ENCODE peak calls at places on chromosomes 11 and 22, in six cellular contexts. One of them, this sample, is unnamed.

GRCh38 chr11:61797263-61797944 is 4.7 kb downstream of the FEN1 start:
- DNase-seq in heart left ventricle: peak; percentile 78
- DNase-seq in AG10803: peak; percentile 84
- DNase-seq in activated T-cell treated with anti-CD3 and anti-CD28 coated beads, Interleukin-2, amount 50 U/mL, for 72 hours: peak; percentile 58
- DNase-seq in amniotic stem cell: peak; percentile 61
- DNase-seq in left cardiac atrium: peak; percentile 82
- DNase-seq in this sample: peak; percentile 66

GRCh38 chr22:22712092-22712658 is 67.8 kb downstream of the GGTLC2 start:
- DNase-seq in heart left ventricle: no peak
- DNase-seq in AG10803: no peak
- DNase-seq in activated T-cell treated with anti-CD3 and anti-CD28 coated beads, Interleukin-2, amount 50 U/mL, for 72 hours: no peak
- DNase-seq in amniotic stem cell: no peak
- DNase-seq in left cardiac atrium: no peak
- DNase-seq in this sample: no peak

GRCh38 chr11:33706546-33706945 is 5.9 kb upstream of the C11orf91 start:
- DNase-seq in heart left ventricle: no peak
- DNase-seq in AG10803: no peak
- DNase-seq in activated T-cell treated with anti-CD3 and anti-CD28 coated beads, Interleukin-2, amount 50 U/mL, for 72 hours: no peak
- DNase-seq in amniotic stem cell: no peak
- DNase-seq in left cardiac atrium: no peak
- DNase-seq in this sample: no peak

GRCh38 chr11:119108151-119108856 is 1.2 kb downstream of the C2CD2L start:
- DNase-seq in heart left ventricle: no peak
- DNase-seq in AG10803: peak; percentile 11
- DNase-seq in activated T-cell treated with anti-CD3 and anti-CD28 coated beads, Interleukin-2, amount 50 U/mL, for 72 hours: peak; percentile 44
- DNase-seq in amniotic stem cell: no peak
- DNase-seq in left cardiac atrium: no peak
- DNase-seq in this sample: no peak

GRCh38 chr11:12862761-12863469 is 146.2 kb upstream of the RASSF10 start:
- DNase-seq in heart left ventricle: peak; percentile 20
- DNase-seq in AG10803: peak; percentile 92
- DNase-seq in activated T-cell treated with anti-CD3 and anti-CD28 coated beads, Interleukin-2, amount 50 U/mL, for 72 hours: no peak
- DNase-seq in amniotic stem cell: no peak
- DNase-seq in left cardiac atrium: peak; percentile 49
- DNase-seq in this sample: peak; percentile 19

GRCh38 chr22:25437414-25438160 is 126.9 kb upstream of the GRK3 start:
- DNase-seq in heart left ventricle: no peak
- DNase-seq in AG10803: no peak
- DNase-seq in activated T-cell treated with anti-CD3 and anti-CD28 coated beads, Interleukin-2, amount 50 U/mL, for 72 hours: no peak
- DNase-seq in amniotic stem cell: no peak
- DNase-seq in left cardiac atrium: no peak
- DNase-seq in this sample: no peak

GRCh38 chr22:45105281-45105700 is 58.4 kb upstream of the NUP50 start:
- DNase-seq in heart left ventricle: no peak
- DNase-seq in AG10803: peak; percentile 98
- DNase-seq in activated T-cell treated with anti-CD3 and anti-CD28 coated beads, Interleukin-2, amount 50 U/mL, for 72 hours: no peak
- DNase-seq in amniotic stem cell: no peak
- DNase-seq in left cardiac atrium: no peak
- DNase-seq in this sample: no peak

GRCh38 chr11:37952035-37952434 is 1354.0 kb upstream of the RAG2 start:
- DNase-seq in heart left ventricle: no peak
- DNase-seq in AG10803: no peak
- DNase-seq in activated T-cell treated with anti-CD3 and anti-CD28 coated beads, Interleukin-2, amount 50 U/mL, for 72 hours: no peak
- DNase-seq in amniotic stem cell: no peak
- DNase-seq in left cardiac atrium: no peak
- DNase-seq in this sample: no peak

GRCh38 chr11:31805629-31806185 is 5.4 kb downstream of the PAX6 start:
- DNase-seq in heart left ventricle: no peak
- DNase-seq in AG10803: no peak
- DNase-seq in activated T-cell treated with anti-CD3 and anti-CD28 coated beads, Interleukin-2, amount 50 U/mL, for 72 hours: peak; percentile 6
- DNase-seq in amniotic stem cell: no peak
- DNase-seq in left cardiac atrium: no peak
- DNase-seq in this sample: no peak

GRCh38 chr11:1113405-1114201 is 38.9 kb downstream of the MUC2 start:
- DNase-seq in heart left ventricle: no peak
- DNase-seq in AG10803: no peak
- DNase-seq in activated T-cell treated with anti-CD3 and anti-CD28 coated beads, Interleukin-2, amount 50 U/mL, for 72 hours: no peak
- DNase-seq in amniotic stem cell: no peak
- DNase-seq in left cardiac atrium: peak; percentile 15
- DNase-seq in this sample: no peak

GRCh38 chr11:92246637-92247036 is 22.0 kb downstream of the FAT3 start:
- DNase-seq in heart left ventricle: no peak
- DNase-seq in AG10803: peak; percentile 17
- DNase-seq in activated T-cell treated with anti-CD3 and anti-CD28 coated beads, Interleukin-2, amount 50 U/mL, for 72 hours: no peak
- DNase-seq in amniotic stem cell: no peak
- DNase-seq in left cardiac atrium: no peak
- DNase-seq in this sample: no peak

GRCh38 chr11:41306435-41306834 is 153.0 kb downstream of the LRRC4C start:
- DNase-seq in heart left ventricle: no peak
- DNase-seq in AG10803: no peak
- DNase-seq in activated T-cell treated with anti-CD3 and anti-CD28 coated beads, Interleukin-2, amount 50 U/mL, for 72 hours: no peak
- DNase-seq in amniotic stem cell: no peak
- DNase-seq in left cardiac atrium: no peak
- DNase-seq in this sample: no peak

GRCh38 chr11:30585067-30585891 is 874 bp downstream of the MPPED2 start:
- DNase-seq in heart left ventricle: peak; percentile 35
- DNase-seq in AG10803: no peak
- DNase-seq in activated T-cell treated with anti-CD3 and anti-CD28 coated beads, Interleukin-2, amount 50 U/mL, for 72 hours: peak; percentile 16
- DNase-seq in amniotic stem cell: no peak
- DNase-seq in left cardiac atrium: peak; percentile 25
- DNase-seq in this sample: peak; percentile 51

GRCh38 chr11:86738615-86739014 is 61.7 kb upstream of the PRSS23 start:
- DNase-seq in heart left ventricle: no peak
- DNase-seq in AG10803: no peak
- DNase-seq in activated T-cell treated with anti-CD3 and anti-CD28 coated beads, Interleukin-2, amount 50 U/mL, for 72 hours: no peak
- DNase-seq in amniotic stem cell: no peak
- DNase-seq in left cardiac atrium: no peak
- DNase-seq in this sample: no peak

GRCh38 chr11:104852811-104853210 is 45.4 kb downstream of the CASP12 start:
- DNase-seq in heart left ventricle: no peak
- DNase-seq in AG10803: no peak
- DNase-seq in activated T-cell treated with anti-CD3 and anti-CD28 coated beads, Interleukin-2, amount 50 U/mL, for 72 hours: no peak
- DNase-seq in amniotic stem cell: no peak
- DNase-seq in left cardiac atrium: no peak
- DNase-seq in this sample: no peak

GRCh38 chr22:49748514-49748913 is 79.2 kb downstream of the BRD1 start:
- DNase-seq in heart left ventricle: no peak
- DNase-seq in AG10803: no peak
- DNase-seq in activated T-cell treated with anti-CD3 and anti-CD28 coated beads, Interleukin-2, amount 50 U/mL, for 72 hours: no peak
- DNase-seq in amniotic stem cell: no peak
- DNase-seq in left cardiac atrium: no peak
- DNase-seq in this sample: no peak

GRCh38 chr11:2884424-2884815 is 1.2 kb downstream of the CDKN1C start:
- DNase-seq in heart left ventricle: peak; percentile 72
- DNase-seq in AG10803: peak; percentile 23
- DNase-seq in activated T-cell treated with anti-CD3 and anti-CD28 coated beads, Interleukin-2, amount 50 U/mL, for 72 hours: no peak
- DNase-seq in amniotic stem cell: no peak
- DNase-seq in left cardiac atrium: peak; percentile 69
- DNase-seq in this sample: peak; percentile 68

GRCh38 chr11:15943418-15944197 is 412.7 kb downstream of the SOX6 start:
- DNase-seq in heart left ventricle: no peak
- DNase-seq in AG10803: no peak
- DNase-seq in activated T-cell treated with anti-CD3 and anti-CD28 coated beads, Interleukin-2, amount 50 U/mL, for 72 hours: no peak
- DNase-seq in amniotic stem cell: no peak
- DNase-seq in left cardiac atrium: no peak
- DNase-seq in this sample: no peak

GRCh38 chr11:103295704-103296103 is 186.5 kb downstream of the DYNC2H1 start:
- DNase-seq in heart left ventricle: no peak
- DNase-seq in AG10803: peak; percentile 2
- DNase-seq in activated T-cell treated with anti-CD3 and anti-CD28 coated beads, Interleukin-2, amount 50 U/mL, for 72 hours: no peak
- DNase-seq in amniotic stem cell: no peak
- DNase-seq in left cardiac atrium: no peak
- DNase-seq in this sample: no peak

GRCh38 chr11:86414032-86414431 is 39.3 kb downstream of the CCDC81 start:
- DNase-seq in heart left ventricle: no peak
- DNase-seq in AG10803: no peak
- DNase-seq in activated T-cell treated with anti-CD3 and anti-CD28 coated beads, Interleukin-2, amount 50 U/mL, for 72 hours: no peak
- DNase-seq in amniotic stem cell: no peak
- DNase-seq in left cardiac atrium: no peak
- DNase-seq in this sample: no peak

GRCh38 chr11:69319255-69320106 is 25.5 kb downstream of the MYEOV start:
- DNase-seq in heart left ventricle: no peak
- DNase-seq in AG10803: no peak
- DNase-seq in activated T-cell treated with anti-CD3 and anti-CD28 coated beads, Interleukin-2, amount 50 U/mL, for 72 hours: no peak
- DNase-seq in amniotic stem cell: no peak
- DNase-seq in left cardiac atrium: no peak
- DNase-seq in this sample: no peak

GRCh38 chr11:108965602-108966001 is 300.7 kb downstream of the DDX10 start:
- DNase-seq in heart left ventricle: no peak
- DNase-seq in AG10803: peak; percentile 93
- DNase-seq in activated T-cell treated with anti-CD3 and anti-CD28 coated beads, Interleukin-2, amount 50 U/mL, for 72 hours: no peak
- DNase-seq in amniotic stem cell: no peak
- DNase-seq in left cardiac atrium: no peak
- DNase-seq in this sample: no peak

GRCh38 chr11:79441159-79441875 is 487 bp upstream of the TENM4 start:
- DNase-seq in heart left ventricle: no peak
- DNase-seq in AG10803: peak; percentile 83
- DNase-seq in activated T-cell treated with anti-CD3 and anti-CD28 coated beads, Interleukin-2, amount 50 U/mL, for 72 hours: no peak
- DNase-seq in amniotic stem cell: no peak
- DNase-seq in left cardiac atrium: no peak
- DNase-seq in this sample: no peak

GRCh38 chr11:75567971-75568370 is 5.9 kb downstream of the SERPINH1 start:
- DNase-seq in heart left ventricle: no peak
- DNase-seq in AG10803: no peak
- DNase-seq in activated T-cell treated with anti-CD3 and anti-CD28 coated beads, Interleukin-2, amount 50 U/mL, for 72 hours: no peak
- DNase-seq in amniotic stem cell: no peak
- DNase-seq in left cardiac atrium: no peak
- DNase-seq in this sample: no peak

GRCh38 chr11:83760942-83761341 is 474.8 kb upstream of the CCDC90B start:
- DNase-seq in heart left ventricle: no peak
- DNase-seq in AG10803: no peak
- DNase-seq in activated T-cell treated with anti-CD3 and anti-CD28 coated beads, Interleukin-2, amount 50 U/mL, for 72 hours: no peak
- DNase-seq in amniotic stem cell: no peak
- DNase-seq in left cardiac atrium: no peak
- DNase-seq in this sample: no peak

GRCh38 chr11:47524200-47524874 is 28.6 kb downstream of the CELF1 start:
- DNase-seq in heart left ventricle: peak; percentile 33
- DNase-seq in AG10803: no peak
- DNase-seq in activated T-cell treated with anti-CD3 and anti-CD28 coated beads, Interleukin-2, amount 50 U/mL, for 72 hours: peak; percentile 28
- DNase-seq in amniotic stem cell: no peak
- DNase-seq in left cardiac atrium: no peak
- DNase-seq in this sample: no peak

GRCh38 chr22:44427506-44428470 is 70.2 kb downstream of the RTL6 start:
- DNase-seq in heart left ventricle: no peak
- DNase-seq in AG10803: no peak
- DNase-seq in activated T-cell treated with anti-CD3 and anti-CD28 coated beads, Interleukin-2, amount 50 U/mL, for 72 hours: no peak
- DNase-seq in amniotic stem cell: no peak
- DNase-seq in left cardiac atrium: no peak
- DNase-seq in this sample: no peak

GRCh38 chr11:67632175-67632981 is 2.6 kb upstream of the NUDT8 start:
- DNase-seq in heart left ventricle: no peak
- DNase-seq in AG10803: no peak
- DNase-seq in activated T-cell treated with anti-CD3 and anti-CD28 coated beads, Interleukin-2, amount 50 U/mL, for 72 hours: no peak
- DNase-seq in amniotic stem cell: no peak
- DNase-seq in left cardiac atrium: peak; percentile 27
- DNase-seq in this sample: no peak

GRCh38 chr11:89736566-89736965 is 26.5 kb downstream of the TRIM77 start:
- DNase-seq in heart left ventricle: no peak
- DNase-seq in AG10803: no peak
- DNase-seq in activated T-cell treated with anti-CD3 and anti-CD28 coated beads, Interleukin-2, amount 50 U/mL, for 72 hours: no peak
- DNase-seq in amniotic stem cell: no peak
- DNase-seq in left cardiac atrium: no peak
- DNase-seq in this sample: no peak

GRCh38 chr11:57742087-57742452 is 779 bp downstream of the SELENOH start:
- DNase-seq in heart left ventricle: no peak
- DNase-seq in AG10803: no peak
- DNase-seq in activated T-cell treated with anti-CD3 and anti-CD28 coated beads, Interleukin-2, amount 50 U/mL, for 72 hours: no peak
- DNase-seq in amniotic stem cell: no peak
- DNase-seq in left cardiac atrium: no peak
- DNase-seq in this sample: peak; percentile 22

GRCh38 chr11:43583548-43583947 is 97.0 kb upstream of the HSD17B12 start:
- DNase-seq in heart left ventricle: no peak
- DNase-seq in AG10803: no peak
- DNase-seq in activated T-cell treated with anti-CD3 and anti-CD28 coated beads, Interleukin-2, amount 50 U/mL, for 72 hours: no peak
- DNase-seq in amniotic stem cell: no peak
- DNase-seq in left cardiac atrium: no peak
- DNase-seq in this sample: no peak

GRCh38 chr11:117458275-117459120 is 130.8 kb downstream of the CEP164 start:
- DNase-seq in heart left ventricle: no peak
- DNase-seq in AG10803: no peak
- DNase-seq in activated T-cell treated with anti-CD3 and anti-CD28 coated beads, Interleukin-2, amount 50 U/mL, for 72 hours: peak; percentile 67
- DNase-seq in amniotic stem cell: no peak
- DNase-seq in left cardiac atrium: no peak
- DNase-seq in this sample: no peak

GRCh38 chr11:77775941-77776340 is 44.6 kb downstream of the RSF1 start:
- DNase-seq in heart left ventricle: no peak
- DNase-seq in AG10803: no peak
- DNase-seq in activated T-cell treated with anti-CD3 and anti-CD28 coated beads, Interleukin-2, amount 50 U/mL, for 72 hours: no peak
- DNase-seq in amniotic stem cell: no peak
- DNase-seq in left cardiac atrium: no peak
- DNase-seq in this sample: no peak

GRCh38 chr11:120830092-120830491 is 193.8 kb upstream of the TBCEL start:
- DNase-seq in heart left ventricle: no peak
- DNase-seq in AG10803: no peak
- DNase-seq in activated T-cell treated with anti-CD3 and anti-CD28 coated beads, Interleukin-2, amount 50 U/mL, for 72 hours: no peak
- DNase-seq in amniotic stem cell: no peak
- DNase-seq in left cardiac atrium: no peak
- DNase-seq in this sample: no peak

GRCh38 chr22:27097933-27098332 is 440.5 kb downstream of the MIAT start:
- DNase-seq in heart left ventricle: no peak
- DNase-seq in AG10803: peak; percentile 79
- DNase-seq in activated T-cell treated with anti-CD3 and anti-CD28 coated beads, Interleukin-2, amount 50 U/mL, for 72 hours: no peak
- DNase-seq in amniotic stem cell: no peak
- DNase-seq in left cardiac atrium: no peak
- DNase-seq in this sample: no peak